ENCODE peak calls at places on chromosomes 1 and 21, in ten cellular contexts. U is endothelial cell; W is T-helper 2 cell; P is kidney tubule cell; F is GM20000; D is GM06990; A is activated T-cell treated with anti-CD3 and anti-CD28 coated beads, Interleukin-2, amount 50 U/mL, for 1 hour; N is midbrain; S is astrocyte of the cerebellum; T is germinal center. Y is an unnamed sample.

GRCh38 chr1:95974586-95974985 is 740.6 kb downstream of the RWDD3 start:
- DNase-seq in U (no peak), N (no peak), S (peak; percentile 27), D (no peak), W (no peak), T (no peak), F (no peak), A (no peak), P (peak; percentile 67), Y (peak; percentile 11)

GRCh38 chr1:82395450-82395849 is 594.7 kb downstream of the ADGRL2 start:
- DNase-seq in A (no peak), F (no peak), D (no peak), T (no peak), W (no peak), U (no peak), P (no peak), S (no peak), N (no peak), Y (no peak)

GRCh38 chr1:151888972-151889570 is 20.2 kb downstream of the THEM4 start:
- DNase-seq in F (peak; percentile 26), P (peak; percentile 36), U (no peak), T (peak; percentile 41), A (no peak), W (no peak), D (no peak), S (no peak), N (no peak), Y (peak; percentile 62)

GRCh38 chr1:109040627-109041613 is 982 bp downstream of the WDR47 start:
- DNase-seq in S (no peak), P (peak; percentile 21), T (peak; percentile 49), D (peak; percentile 54), W (peak; percentile 11), F (peak; percentile 54), N (peak; percentile 33), A (no peak), U (peak; percentile 31), Y (peak; percentile 6)

GRCh38 chr1:165851034-165851658 is 23.7 kb downstream of the UCK2 start:
- DNase-seq in S (no peak), A (no peak), P (peak; percentile 31), T (no peak), U (no peak), D (peak; percentile 49), W (no peak), F (peak; percentile 49), N (no peak), Y (peak; percentile 81)

GRCh38 chr1:5765465-5765864 is 226.8 kb downstream of the NPHP4 start:
- DNase-seq in N (no peak), U (no peak), S (no peak), A (no peak), P (no peak), F (no peak), T (no peak), W (no peak), D (no peak), Y (no peak)

GRCh38 chr21:44011774-44012473 is at the start of gene TRAPPC10:
- DNase-seq in A (peak; percentile 77), F (peak; percentile 96), W (peak; percentile 60), N (peak; percentile 93), U (peak; percentile 66), T (peak; percentile 84), S (peak; percentile 64), P (peak; percentile 89), D (peak; percentile 91), Y (peak; percentile 92)

GRCh38 chr1:212566522-212567479 is 41.8 kb upstream of the ATF3 start:
- DNase-seq in D (peak; percentile 75), A (peak; percentile 49), W (no peak), P (peak; percentile 86), F (peak; percentile 89), S (peak; percentile 77), T (peak; percentile 29), U (no peak), N (no peak), Y (peak; percentile 81)

GRCh38 chr1:206021796-206022365 is 1.8 kb downstream of the CTSE start:
- DNase-seq in T (no peak), F (no peak), N (no peak), P (peak; percentile 81), A (no peak), U (no peak), D (no peak), S (no peak), W (no peak), Y (peak; percentile 81)

GRCh38 chr1:61056674-61057439 is 25.5 kb upstream of the NFIA start:
- DNase-seq in D (no peak), F (no peak), P (peak; percentile 30), A (peak; percentile 50), W (no peak), N (no peak), S (no peak), U (peak; percentile 34), T (no peak), Y (peak; percentile 65)

GRCh38 chr1:230276401-230276800 is 149.7 kb downstream of the PGBD5 start:
- DNase-seq in D (no peak), T (no peak), F (no peak), U (no peak), W (no peak), S (no peak), A (no peak), N (no peak), P (no peak), Y (no peak)

GRCh38 chr21:34343347-34344057 is 20.3 kb upstream of the KCNE2 start:
- DNase-seq in P (no peak), F (no peak), N (no peak), U (no peak), W (no peak), D (no peak), T (no peak), S (no peak), A (no peak), Y (no peak)

GRCh38 chr1:234780531-234781162 is 170.7 kb upstream of the IRF2BP2 start:
- DNase-seq in U (no peak), S (no peak), A (no peak), N (no peak), T (no peak), W (no peak), F (peak; percentile 32), P (no peak), D (no peak), Y (no peak)

GRCh38 chr1:233998926-233999325 is 94.5 kb downstream of the SLC35F3 start:
- DNase-seq in P (no peak), U (no peak), S (no peak), D (no peak), W (no peak), T (no peak), F (no peak), N (no peak), A (no peak), Y (no peak)

GRCh38 chr1:158969166-158969565 is 37.8 kb downstream of the PYHIN1 start:
- DNase-seq in T (no peak), U (no peak), F (no peak), N (no peak), S (no peak), P (no peak), W (no peak), A (no peak), D (no peak), Y (no peak)

GRCh38 chr1:240387036-240387435 is 224.9 kb downstream of the GREM2 start:
- DNase-seq in F (no peak), P (no peak), U (no peak), A (no peak), D (no peak), S (no peak), T (no peak), W (no peak), N (no peak), Y (no peak)

GRCh38 chr1:40352126-40352525 is 21.4 kb upstream of the SMAP2 start:
- DNase-seq in N (no peak), T (peak; percentile 47), S (no peak), P (no peak), U (no peak), F (peak; percentile 47), A (no peak), W (no peak), D (peak; percentile 29), Y (no peak)

GRCh38 chr1:25030674-25031589 is 100.9 kb upstream of the RUNX3 start:
- DNase-seq in A (peak; percentile 68), D (peak; percentile 86), S (no peak), T (peak; percentile 51), N (no peak), P (no peak), F (peak; percentile 73), W (no peak), U (no peak), Y (peak; percentile 48)

GRCh38 chr1:164712131-164713031 is 153.4 kb downstream of the PBX1 start:
- DNase-seq in A (no peak), U (peak; percentile 8), N (no peak), P (no peak), T (no peak), D (no peak), W (no peak), S (no peak), F (no peak), Y (peak; percentile 46)

GRCh38 chr1:25947027-25947426 is 40.8 kb upstream of the STMN1 start:
- DNase-seq in W (no peak), U (no peak), S (no peak), P (no peak), A (no peak), T (no peak), F (no peak), D (no peak), N (no peak), Y (no peak)

GRCh38 chr1:230300322-230301301 is 125.5 kb downstream of the PGBD5 start:
- DNase-seq in U (no peak), F (no peak), P (no peak), W (no peak), N (no peak), S (no peak), T (no peak), A (no peak), D (no peak), Y (no peak)

GRCh38 chr1:59526240-59526639 is 229.3 kb downstream of the FGGY start:
- DNase-seq in U (no peak), S (no peak), A (no peak), D (no peak), P (no peak), F (no peak), W (no peak), T (no peak), N (no peak), Y (peak; percentile 28)

GRCh38 chr1:10755977-10756521 is 40.4 kb downstream of the CASZ1 start:
- DNase-seq in D (peak; percentile 21), W (peak; percentile 45), U (no peak), P (peak; percentile 24), F (no peak), N (no peak), S (no peak), A (peak; percentile 62), T (peak; percentile 45), Y (peak; percentile 30)

Y was measured in PC-3.